ENCODE peak calls at places on chromosomes 4 and X, in four cellular contexts. L is WTC11; G is activated T-cell treated with anti-CD3 and anti-CD28 coated beads, Interleukin-2, amount 50 U/mL, for 72 hours; C is AG04449. S is an unnamed sample.

GRCh38 chr4:25439913-25440477 is 62.9 kb downstream of the ANAPC4 start:
- DNase-seq in L (peak), G (peak), C (peak), S (peak)

GRCh38 chr4:92263575-92263974 is 40.2 kb upstream of the GRID2 start:
- DNase-seq in L (no peak), G (no peak), C (no peak), S (no peak)

GRCh38 chr4:18961879-18962278 is 940.3 kb upstream of the LCORL start:
- DNase-seq in L (no peak), G (no peak), C (no peak), S (no peak)

GRCh38 chr4:107094332-107094731 is 58.2 kb upstream of the DKK2 start:
- DNase-seq in L (no peak), G (no peak), C (no peak), S (no peak)

GRCh38 chr4:190014771-190015537 is 12.1 kb downstream of the FRG2 start:
- DNase-seq in L (peak), G (peak), C (no peak), S (peak)

GRCh38 chr4:143701365-143701764 is 890 bp upstream of the FREM3 start:
- DNase-seq in L (no peak), G (no peak), C (no peak), S (no peak)

GRCh38 chrX:117094149-117094548 is 631.4 kb upstream of the CT83 start:
- DNase-seq in L (no peak), G (no peak), C (no peak), S (no peak)

GRCh38 chrX:15973299-15973698 is 118.7 kb upstream of the AP1S2 start:
- DNase-seq in L (peak), G (peak), C (no peak), S (no peak)

GRCh38 chrX:29858714-29859113 is 356.6 kb upstream of the MAGEB2 start:
- DNase-seq in L (no peak), G (no peak), C (no peak), S (no peak)

GRCh38 chr4:119626420-119626819 is 2.2 kb downstream of the PDE5A start:
- DNase-seq in L (no peak), G (no peak), C (no peak), S (no peak)

GRCh38 chr4:85376285-85376684 is 98.7 kb upstream of the ARHGAP24 start:
- DNase-seq in L (no peak), G (no peak), C (no peak), S (no peak)

GRCh38 chr4:10299601-10300000 is 157.6 kb downstream of the ZNF518B start:
- DNase-seq in L (no peak), G (no peak), C (no peak), S (no peak)

GRCh38 chrX:107597791-107598190 is 30.5 kb upstream of the PRPS1 start:
- DNase-seq in L (no peak), G (no peak), C (no peak), S (no peak)

GRCh38 chr4:19368800-19369199 is 882.9 kb upstream of the SLIT2 start:
- DNase-seq in L (no peak), G (no peak), C (no peak), S (no peak)

GRCh38 chr4:55398966-55399365 is 3.2 kb downstream of the TMEM165 start:
- DNase-seq in L (no peak), G (no peak), C (no peak), S (peak)

GRCh38 chr4:174604198-174604597 is 81.9 kb upstream of the HPGD start:
- DNase-seq in L (no peak), G (no peak), C (no peak), S (no peak)

GRCh38 chrX:49247346-49247745 is 12.1 kb downstream of the CCDC22 start:
- DNase-seq in L (no peak), G (no peak), C (no peak), S (no peak)

GRCh38 chr4:75434105-75434504 is 80.1 kb downstream of the RCHY1 start:
- DNase-seq in L (no peak), G (no peak), C (no peak), S (no peak)

GRCh38 chr4:55444822-55445221 is 49.1 kb downstream of the TMEM165 start:
- DNase-seq in L (no peak), G (no peak), C (no peak), S (no peak)

GRCh38 chr4:15234585-15235126 is 193.2 kb upstream of the C1QTNF7 start:
- DNase-seq in L (no peak), G (no peak), C (peak), S (no peak)

GRCh38 chr4:182307746-182308145 is 64.5 kb downstream of the TENM3 start:
- DNase-seq in L (no peak), G (no peak), C (peak), S (no peak)

GRCh38 chr4:113556382-113557134 is 205.0 kb downstream of the CAMK2D start:
- DNase-seq in L (no peak), G (no peak), C (no peak), S (no peak)

GRCh38 chr4:8844976-8845690 is 26.5 kb downstream of the HMX1 start:
- DNase-seq in L (no peak), G (no peak), C (no peak), S (peak)

GRCh38 chr4:105807496-105807895 is 87.8 kb upstream of the NPNT start:
- DNase-seq in L (no peak), G (no peak), C (no peak), S (no peak)

GRCh38 chrX:154490021-154490413 is 412 bp downstream of the SLC10A3 start:
- DNase-seq in L (no peak), G (peak), C (no peak), S (no peak)

GRCh38 chr4:152729466-152729865 is 49.7 kb upstream of the TMEM154 start:
- DNase-seq in L (no peak), G (no peak), C (no peak), S (no peak)

GRCh38 chrX:154039577-154039976 is 19.9 kb upstream of the IRAK1 start:
- DNase-seq in L (no peak), G (no peak), C (no peak), S (no peak)

GRCh38 chr4:134313591-134313990 is 112.0 kb upstream of the PABPC4L start:
- DNase-seq in L (no peak), G (no peak), C (no peak), S (no peak)

GRCh38 chrX:122739770-122740169 is 444.3 kb upstream of the GRIA3 start:
- DNase-seq in L (no peak), G (no peak), C (no peak), S (no peak)